ENCODE peak calls at places on chromosomes 2 and 18, in eight cellular contexts. One of them, this sample, is unnamed.

GRCh38 chr18:3873698-3874495 is 423.9 kb downstream of the TGIF1 start:
- DNase-seq in GM06990: no peak
- DNase-seq in AML-193: no peak
- DNase-seq in stimulated activated CD4-positive, alpha-beta T cell treated with anti-CD3 and anti-CD28 coated beads, Interleukin-4, amount 100 ng/mL, for 24 hours: no peak
- DNase-seq in HS-27A: no peak
- DNase-seq in activated T-helper 9 cell treated with anti-CD3 and anti-CD28 coated beads, Interleukin-2, amount 50 U/mL, for 16 hours: no peak
- DNase-seq in heart right ventricle: no peak
- DNase-seq in stimulated activated naive CD4-positive, alpha-beta T cell treated with Interleukin-2 at 50 U/mL for 16 hours: no peak
- DNase-seq in this sample: no peak

GRCh38 chr2:67221266-67221665 is 175.9 kb upstream of the ETAA1 start:
- DNase-seq in stimulated activated naive CD4-positive, alpha-beta T cell treated with Interleukin-2 at 50 U/mL for 16 hours: no peak
- DNase-seq in activated T-helper 9 cell treated with anti-CD3 and anti-CD28 coated beads, Interleukin-2, amount 50 U/mL, for 16 hours: no peak
- DNase-seq in HS-27A: no peak
- DNase-seq in AML-193: no peak
- DNase-seq in GM06990: no peak
- DNase-seq in heart right ventricle: no peak
- DNase-seq in stimulated activated CD4-positive, alpha-beta T cell treated with anti-CD3 and anti-CD28 coated beads, Interleukin-4, amount 100 ng/mL, for 24 hours: no peak
- DNase-seq in this sample: no peak

GRCh38 chr2:168684921-168685618 is 117.4 kb upstream of the NOSTRIN start:
- DNase-seq in AML-193: no peak
- DNase-seq in HS-27A: no peak
- DNase-seq in stimulated activated CD4-positive, alpha-beta T cell treated with anti-CD3 and anti-CD28 coated beads, Interleukin-4, amount 100 ng/mL, for 24 hours: no peak
- DNase-seq in heart right ventricle: no peak
- DNase-seq in GM06990: no peak
- DNase-seq in activated T-helper 9 cell treated with anti-CD3 and anti-CD28 coated beads, Interleukin-2, amount 50 U/mL, for 16 hours: no peak
- DNase-seq in stimulated activated naive CD4-positive, alpha-beta T cell treated with Interleukin-2 at 50 U/mL for 16 hours: no peak
- DNase-seq in this sample: no peak

GRCh38 chr18:75408554-75409506 is 18.7 kb downstream of the SMIM21 start:
- DNase-seq in HS-27A: peak; percentile 79
- DNase-seq in stimulated activated naive CD4-positive, alpha-beta T cell treated with Interleukin-2 at 50 U/mL for 16 hours: peak; percentile 25
- DNase-seq in AML-193: no peak
- DNase-seq in activated T-helper 9 cell treated with anti-CD3 and anti-CD28 coated beads, Interleukin-2, amount 50 U/mL, for 16 hours: no peak
- DNase-seq in GM06990: no peak
- DNase-seq in heart right ventricle: no peak
- DNase-seq in stimulated activated CD4-positive, alpha-beta T cell treated with anti-CD3 and anti-CD28 coated beads, Interleukin-4, amount 100 ng/mL, for 24 hours: peak; percentile 60
- DNase-seq in this sample: no peak

GRCh38 chr18:23058746-23059440 is 76.4 kb upstream of the CABLES1 start:
- DNase-seq in stimulated activated naive CD4-positive, alpha-beta T cell treated with Interleukin-2 at 50 U/mL for 16 hours: no peak
- DNase-seq in HS-27A: peak; percentile 22
- DNase-seq in stimulated activated CD4-positive, alpha-beta T cell treated with anti-CD3 and anti-CD28 coated beads, Interleukin-4, amount 100 ng/mL, for 24 hours: no peak
- DNase-seq in activated T-helper 9 cell treated with anti-CD3 and anti-CD28 coated beads, Interleukin-2, amount 50 U/mL, for 16 hours: no peak
- DNase-seq in AML-193: no peak
- DNase-seq in GM06990: no peak
- DNase-seq in heart right ventricle: no peak
- DNase-seq in this sample: no peak

GRCh38 chr2:42804338-42804737 is 12.0 kb upstream of the HAAO start:
- DNase-seq in stimulated activated CD4-positive, alpha-beta T cell treated with anti-CD3 and anti-CD28 coated beads, Interleukin-4, amount 100 ng/mL, for 24 hours: no peak
- DNase-seq in HS-27A: no peak
- DNase-seq in heart right ventricle: no peak
- DNase-seq in activated T-helper 9 cell treated with anti-CD3 and anti-CD28 coated beads, Interleukin-2, amount 50 U/mL, for 16 hours: no peak
- DNase-seq in stimulated activated naive CD4-positive, alpha-beta T cell treated with Interleukin-2 at 50 U/mL for 16 hours: no peak
- DNase-seq in AML-193: peak; percentile 96
- DNase-seq in GM06990: no peak
- DNase-seq in this sample: no peak

GRCh38 chr2:11744631-11745394 is 1.6 kb upstream of the LPIN1 start:
- DNase-seq in stimulated activated CD4-positive, alpha-beta T cell treated with anti-CD3 and anti-CD28 coated beads, Interleukin-4, amount 100 ng/mL, for 24 hours: no peak
- DNase-seq in stimulated activated naive CD4-positive, alpha-beta T cell treated with Interleukin-2 at 50 U/mL for 16 hours: no peak
- DNase-seq in heart right ventricle: no peak
- DNase-seq in GM06990: peak; percentile 57
- DNase-seq in HS-27A: peak; percentile 46
- DNase-seq in AML-193: no peak
- DNase-seq in activated T-helper 9 cell treated with anti-CD3 and anti-CD28 coated beads, Interleukin-2, amount 50 U/mL, for 16 hours: no peak
- DNase-seq in this sample: no peak

GRCh38 chr2:172596776-172597175 is 40.9 kb downstream of the PDK1 start:
- DNase-seq in AML-193: no peak
- DNase-seq in heart right ventricle: no peak
- DNase-seq in stimulated activated naive CD4-positive, alpha-beta T cell treated with Interleukin-2 at 50 U/mL for 16 hours: no peak
- DNase-seq in GM06990: peak; percentile 47
- DNase-seq in HS-27A: no peak
- DNase-seq in activated T-helper 9 cell treated with anti-CD3 and anti-CD28 coated beads, Interleukin-2, amount 50 U/mL, for 16 hours: no peak
- DNase-seq in stimulated activated CD4-positive, alpha-beta T cell treated with anti-CD3 and anti-CD28 coated beads, Interleukin-4, amount 100 ng/mL, for 24 hours: no peak
- DNase-seq in this sample: no peak

GRCh38 chr2:169415233-169415748 is 53.0 kb upstream of the LRP2 start:
- DNase-seq in stimulated activated naive CD4-positive, alpha-beta T cell treated with Interleukin-2 at 50 U/mL for 16 hours: no peak
- DNase-seq in HS-27A: no peak
- DNase-seq in activated T-helper 9 cell treated with anti-CD3 and anti-CD28 coated beads, Interleukin-2, amount 50 U/mL, for 16 hours: no peak
- DNase-seq in AML-193: peak; percentile 2
- DNase-seq in GM06990: no peak
- DNase-seq in stimulated activated CD4-positive, alpha-beta T cell treated with anti-CD3 and anti-CD28 coated beads, Interleukin-4, amount 100 ng/mL, for 24 hours: no peak
- DNase-seq in heart right ventricle: no peak
- DNase-seq in this sample: no peak

GRCh38 chr2:175205523-175205922 is 24.0 kb upstream of the ATP5MC3 start:
- DNase-seq in stimulated activated CD4-positive, alpha-beta T cell treated with anti-CD3 and anti-CD28 coated beads, Interleukin-4, amount 100 ng/mL, for 24 hours: no peak
- DNase-seq in activated T-helper 9 cell treated with anti-CD3 and anti-CD28 coated beads, Interleukin-2, amount 50 U/mL, for 16 hours: no peak
- DNase-seq in stimulated activated naive CD4-positive, alpha-beta T cell treated with Interleukin-2 at 50 U/mL for 16 hours: no peak
- DNase-seq in heart right ventricle: no peak
- DNase-seq in AML-193: no peak
- DNase-seq in GM06990: no peak
- DNase-seq in HS-27A: no peak
- DNase-seq in this sample: no peak

GRCh38 chr2:217573565-217573964 is 429.2 kb downstream of the TNS1 start:
- DNase-seq in AML-193: no peak
- DNase-seq in HS-27A: no peak
- DNase-seq in activated T-helper 9 cell treated with anti-CD3 and anti-CD28 coated beads, Interleukin-2, amount 50 U/mL, for 16 hours: no peak
- DNase-seq in heart right ventricle: no peak
- DNase-seq in GM06990: no peak
- DNase-seq in stimulated activated CD4-positive, alpha-beta T cell treated with anti-CD3 and anti-CD28 coated beads, Interleukin-4, amount 100 ng/mL, for 24 hours: no peak
- DNase-seq in stimulated activated naive CD4-positive, alpha-beta T cell treated with Interleukin-2 at 50 U/mL for 16 hours: no peak
- DNase-seq in this sample: no peak

GRCh38 chr2:8408560-8409460 is 273.0 kb upstream of the ID2 start:
- DNase-seq in HS-27A: no peak
- DNase-seq in AML-193: no peak
- DNase-seq in stimulated activated naive CD4-positive, alpha-beta T cell treated with Interleukin-2 at 50 U/mL for 16 hours: peak; percentile 80
- DNase-seq in heart right ventricle: no peak
- DNase-seq in stimulated activated CD4-positive, alpha-beta T cell treated with anti-CD3 and anti-CD28 coated beads, Interleukin-4, amount 100 ng/mL, for 24 hours: peak; percentile 83
- DNase-seq in GM06990: peak; percentile 87
- DNase-seq in activated T-helper 9 cell treated with anti-CD3 and anti-CD28 coated beads, Interleukin-2, amount 50 U/mL, for 16 hours: peak; percentile 63
- DNase-seq in this sample: no peak

GRCh38 chr2:119659601-119660342 is 19.2 kb upstream of the TMEM177 start:
- DNase-seq in stimulated activated CD4-positive, alpha-beta T cell treated with anti-CD3 and anti-CD28 coated beads, Interleukin-4, amount 100 ng/mL, for 24 hours: peak; percentile 45
- DNase-seq in heart right ventricle: no peak
- DNase-seq in GM06990: no peak
- DNase-seq in AML-193: peak; percentile 55
- DNase-seq in HS-27A: no peak
- DNase-seq in stimulated activated naive CD4-positive, alpha-beta T cell treated with Interleukin-2 at 50 U/mL for 16 hours: peak; percentile 8
- DNase-seq in activated T-helper 9 cell treated with anti-CD3 and anti-CD28 coated beads, Interleukin-2, amount 50 U/mL, for 16 hours: no peak
- DNase-seq in this sample: no peak

GRCh38 chr18:23248826-23249225 is 113.5 kb downstream of the CABLES1 start:
- DNase-seq in heart right ventricle: no peak
- DNase-seq in activated T-helper 9 cell treated with anti-CD3 and anti-CD28 coated beads, Interleukin-2, amount 50 U/mL, for 16 hours: no peak
- DNase-seq in stimulated activated naive CD4-positive, alpha-beta T cell treated with Interleukin-2 at 50 U/mL for 16 hours: no peak
- DNase-seq in AML-193: no peak
- DNase-seq in HS-27A: no peak
- DNase-seq in GM06990: no peak
- DNase-seq in stimulated activated CD4-positive, alpha-beta T cell treated with anti-CD3 and anti-CD28 coated beads, Interleukin-4, amount 100 ng/mL, for 24 hours: no peak
- DNase-seq in this sample: no peak

GRCh38 chr2:28663359-28663758 is 88.3 kb upstream of the PPP1CB start:
- DNase-seq in heart right ventricle: no peak
- DNase-seq in GM06990: no peak
- DNase-seq in HS-27A: no peak
- DNase-seq in stimulated activated CD4-positive, alpha-beta T cell treated with anti-CD3 and anti-CD28 coated beads, Interleukin-4, amount 100 ng/mL, for 24 hours: no peak
- DNase-seq in AML-193: no peak
- DNase-seq in stimulated activated naive CD4-positive, alpha-beta T cell treated with Interleukin-2 at 50 U/mL for 16 hours: no peak
- DNase-seq in activated T-helper 9 cell treated with anti-CD3 and anti-CD28 coated beads, Interleukin-2, amount 50 U/mL, for 16 hours: no peak
- DNase-seq in this sample: no peak

GRCh38 chr2:97950329-97951154 is 45.2 kb downstream of the TMEM131 start:
- DNase-seq in activated T-helper 9 cell treated with anti-CD3 and anti-CD28 coated beads, Interleukin-2, amount 50 U/mL, for 16 hours: no peak
- DNase-seq in stimulated activated CD4-positive, alpha-beta T cell treated with anti-CD3 and anti-CD28 coated beads, Interleukin-4, amount 100 ng/mL, for 24 hours: no peak
- DNase-seq in heart right ventricle: no peak
- DNase-seq in stimulated activated naive CD4-positive, alpha-beta T cell treated with Interleukin-2 at 50 U/mL for 16 hours: no peak
- DNase-seq in GM06990: no peak
- DNase-seq in AML-193: no peak
- DNase-seq in HS-27A: peak; percentile 74
- DNase-seq in this sample: no peak

GRCh38 chr18:68843467-68844089 is 45.7 kb downstream of the CCDC102B start:
- DNase-seq in AML-193: no peak
- DNase-seq in heart right ventricle: no peak
- DNase-seq in GM06990: no peak
- DNase-seq in activated T-helper 9 cell treated with anti-CD3 and anti-CD28 coated beads, Interleukin-2, amount 50 U/mL, for 16 hours: no peak
- DNase-seq in HS-27A: no peak
- DNase-seq in stimulated activated naive CD4-positive, alpha-beta T cell treated with Interleukin-2 at 50 U/mL for 16 hours: no peak
- DNase-seq in stimulated activated CD4-positive, alpha-beta T cell treated with anti-CD3 and anti-CD28 coated beads, Interleukin-4, amount 100 ng/mL, for 24 hours: no peak
- DNase-seq in this sample: no peak

GRCh38 chr2:21356076-21356856 is 232.5 kb downstream of the TDRD15 start:
- DNase-seq in heart right ventricle: no peak
- DNase-seq in HS-27A: no peak
- DNase-seq in GM06990: no peak
- DNase-seq in stimulated activated CD4-positive, alpha-beta T cell treated with anti-CD3 and anti-CD28 coated beads, Interleukin-4, amount 100 ng/mL, for 24 hours: no peak
- DNase-seq in activated T-helper 9 cell treated with anti-CD3 and anti-CD28 coated beads, Interleukin-2, amount 50 U/mL, for 16 hours: no peak
- DNase-seq in AML-193: no peak
- DNase-seq in stimulated activated naive CD4-positive, alpha-beta T cell treated with Interleukin-2 at 50 U/mL for 16 hours: no peak
- DNase-seq in this sample: no peak

GRCh38 chr2:190698895-190699294 is 50.0 kb downstream of the NAB1 start:
- DNase-seq in stimulated activated naive CD4-positive, alpha-beta T cell treated with Interleukin-2 at 50 U/mL for 16 hours: no peak
- DNase-seq in stimulated activated CD4-positive, alpha-beta T cell treated with anti-CD3 and anti-CD28 coated beads, Interleukin-4, amount 100 ng/mL, for 24 hours: no peak
- DNase-seq in HS-27A: no peak
- DNase-seq in activated T-helper 9 cell treated with anti-CD3 and anti-CD28 coated beads, Interleukin-2, amount 50 U/mL, for 16 hours: no peak
- DNase-seq in AML-193: no peak
- DNase-seq in GM06990: no peak
- DNase-seq in heart right ventricle: no peak
- DNase-seq in this sample: no peak

GRCh38 chr2:127884436-127884835 is 1.3 kb downstream of the AMMECR1L start:
- DNase-seq in AML-193: no peak
- DNase-seq in activated T-helper 9 cell treated with anti-CD3 and anti-CD28 coated beads, Interleukin-2, amount 50 U/mL, for 16 hours: no peak
- DNase-seq in GM06990: no peak
- DNase-seq in heart right ventricle: no peak
- DNase-seq in HS-27A: no peak
- DNase-seq in stimulated activated naive CD4-positive, alpha-beta T cell treated with Interleukin-2 at 50 U/mL for 16 hours: no peak
- DNase-seq in stimulated activated CD4-positive, alpha-beta T cell treated with anti-CD3 and anti-CD28 coated beads, Interleukin-4, amount 100 ng/mL, for 24 hours: no peak
- DNase-seq in this sample: no peak

GRCh38 chr18:69727912-69728572 is 219.6 kb downstream of the CD226 start:
- DNase-seq in stimulated activated naive CD4-positive, alpha-beta T cell treated with Interleukin-2 at 50 U/mL for 16 hours: no peak
- DNase-seq in AML-193: no peak
- DNase-seq in GM06990: no peak
- DNase-seq in heart right ventricle: no peak
- DNase-seq in stimulated activated CD4-positive, alpha-beta T cell treated with anti-CD3 and anti-CD28 coated beads, Interleukin-4, amount 100 ng/mL, for 24 hours: no peak
- DNase-seq in HS-27A: no peak
- DNase-seq in activated T-helper 9 cell treated with anti-CD3 and anti-CD28 coated beads, Interleukin-2, amount 50 U/mL, for 16 hours: no peak
- DNase-seq in this sample: no peak

GRCh38 chr2:127105656-127106456 is 1.1 kb downstream of the BIN1 start:
- DNase-seq in stimulated activated naive CD4-positive, alpha-beta T cell treated with Interleukin-2 at 50 U/mL for 16 hours: no peak
- DNase-seq in heart right ventricle: peak; percentile 47
- DNase-seq in GM06990: no peak
- DNase-seq in HS-27A: peak; percentile 47
- DNase-seq in activated T-helper 9 cell treated with anti-CD3 and anti-CD28 coated beads, Interleukin-2, amount 50 U/mL, for 16 hours: no peak
- DNase-seq in stimulated activated CD4-positive, alpha-beta T cell treated with anti-CD3 and anti-CD28 coated beads, Interleukin-4, amount 100 ng/mL, for 24 hours: no peak
- DNase-seq in AML-193: no peak
- DNase-seq in this sample: no peak

GRCh38 chr2:2325538-2325937 is 5.5 kb downstream of the MYT1L start:
- DNase-seq in activated T-helper 9 cell treated with anti-CD3 and anti-CD28 coated beads, Interleukin-2, amount 50 U/mL, for 16 hours: no peak
- DNase-seq in heart right ventricle: no peak
- DNase-seq in AML-193: no peak
- DNase-seq in stimulated activated CD4-positive, alpha-beta T cell treated with anti-CD3 and anti-CD28 coated beads, Interleukin-4, amount 100 ng/mL, for 24 hours: no peak
- DNase-seq in stimulated activated naive CD4-positive, alpha-beta T cell treated with Interleukin-2 at 50 U/mL for 16 hours: no peak
- DNase-seq in GM06990: no peak
- DNase-seq in HS-27A: no peak
- DNase-seq in this sample: no peak

GRCh38 chr2:102114290-102114721 is 28.2 kb upstream of the IL1R1 start:
- DNase-seq in heart right ventricle: no peak
- DNase-seq in HS-27A: peak; percentile 72
- DNase-seq in stimulated activated CD4-positive, alpha-beta T cell treated with anti-CD3 and anti-CD28 coated beads, Interleukin-4, amount 100 ng/mL, for 24 hours: peak; percentile 50
- DNase-seq in activated T-helper 9 cell treated with anti-CD3 and anti-CD28 coated beads, Interleukin-2, amount 50 U/mL, for 16 hours: no peak
- DNase-seq in AML-193: no peak
- DNase-seq in GM06990: no peak
- DNase-seq in stimulated activated naive CD4-positive, alpha-beta T cell treated with Interleukin-2 at 50 U/mL for 16 hours: peak; percentile 24
- DNase-seq in this sample: no peak

GRCh38 chr18:5890606-5891360 is 4.5 kb downstream of the TMEM200C start:
- DNase-seq in activated T-helper 9 cell treated with anti-CD3 and anti-CD28 coated beads, Interleukin-2, amount 50 U/mL, for 16 hours: no peak
- DNase-seq in AML-193: no peak
- DNase-seq in GM06990: peak; percentile 70
- DNase-seq in HS-27A: no peak
- DNase-seq in stimulated activated CD4-positive, alpha-beta T cell treated with anti-CD3 and anti-CD28 coated beads, Interleukin-4, amount 100 ng/mL, for 24 hours: peak; percentile 5
- DNase-seq in stimulated activated naive CD4-positive, alpha-beta T cell treated with Interleukin-2 at 50 U/mL for 16 hours: no peak
- DNase-seq in heart right ventricle: no peak
- DNase-seq in this sample: no peak

GRCh38 chr2:112272669-112273068 is 2.7 kb upstream of the ZC3H6 start:
- DNase-seq in HS-27A: no peak
- DNase-seq in AML-193: no peak
- DNase-seq in stimulated activated CD4-positive, alpha-beta T cell treated with anti-CD3 and anti-CD28 coated beads, Interleukin-4, amount 100 ng/mL, for 24 hours: no peak
- DNase-seq in stimulated activated naive CD4-positive, alpha-beta T cell treated with Interleukin-2 at 50 U/mL for 16 hours: no peak
- DNase-seq in activated T-helper 9 cell treated with anti-CD3 and anti-CD28 coated beads, Interleukin-2, amount 50 U/mL, for 16 hours: no peak
- DNase-seq in GM06990: no peak
- DNase-seq in heart right ventricle: no peak
- DNase-seq in this sample: no peak

GRCh38 chr2:236662231-236663160 is 92.9 kb downstream of the ACKR3 start:
- DNase-seq in HS-27A: no peak
- DNase-seq in activated T-helper 9 cell treated with anti-CD3 and anti-CD28 coated beads, Interleukin-2, amount 50 U/mL, for 16 hours: no peak
- DNase-seq in heart right ventricle: no peak
- DNase-seq in stimulated activated CD4-positive, alpha-beta T cell treated with anti-CD3 and anti-CD28 coated beads, Interleukin-4, amount 100 ng/mL, for 24 hours: no peak
- DNase-seq in stimulated activated naive CD4-positive, alpha-beta T cell treated with Interleukin-2 at 50 U/mL for 16 hours: no peak
- DNase-seq in GM06990: no peak
- DNase-seq in AML-193: no peak
- DNase-seq in this sample: no peak

GRCh38 chr2:216221806-216222205 is 112.7 kb downstream of the XRCC5 start:
- DNase-seq in HS-27A: no peak
- DNase-seq in GM06990: no peak
- DNase-seq in AML-193: no peak
- DNase-seq in heart right ventricle: no peak
- DNase-seq in activated T-helper 9 cell treated with anti-CD3 and anti-CD28 coated beads, Interleukin-2, amount 50 U/mL, for 16 hours: no peak
- DNase-seq in stimulated activated CD4-positive, alpha-beta T cell treated with anti-CD3 and anti-CD28 coated beads, Interleukin-4, amount 100 ng/mL, for 24 hours: no peak
- DNase-seq in stimulated activated naive CD4-positive, alpha-beta T cell treated with Interleukin-2 at 50 U/mL for 16 hours: no peak
- DNase-seq in this sample: no peak

GRCh38 chr2:234165421-234165820 is 114.9 kb downstream of the SPP2 start:
- DNase-seq in activated T-helper 9 cell treated with anti-CD3 and anti-CD28 coated beads, Interleukin-2, amount 50 U/mL, for 16 hours: no peak
- DNase-seq in stimulated activated CD4-positive, alpha-beta T cell treated with anti-CD3 and anti-CD28 coated beads, Interleukin-4, amount 100 ng/mL, for 24 hours: no peak
- DNase-seq in GM06990: no peak
- DNase-seq in AML-193: no peak
- DNase-seq in stimulated activated naive CD4-positive, alpha-beta T cell treated with Interleukin-2 at 50 U/mL for 16 hours: no peak
- DNase-seq in heart right ventricle: no peak
- DNase-seq in HS-27A: peak; percentile 15
- DNase-seq in this sample: no peak

GRCh38 chr2:41990688-41991087 is 57.1 kb upstream of the PKDCC start:
- DNase-seq in AML-193: no peak
- DNase-seq in GM06990: no peak
- DNase-seq in stimulated activated naive CD4-positive, alpha-beta T cell treated with Interleukin-2 at 50 U/mL for 16 hours: no peak
- DNase-seq in stimulated activated CD4-positive, alpha-beta T cell treated with anti-CD3 and anti-CD28 coated beads, Interleukin-4, amount 100 ng/mL, for 24 hours: no peak
- DNase-seq in HS-27A: no peak
- DNase-seq in activated T-helper 9 cell treated with anti-CD3 and anti-CD28 coated beads, Interleukin-2, amount 50 U/mL, for 16 hours: no peak
- DNase-seq in heart right ventricle: no peak
- DNase-seq in this sample: no peak

This sample was measured in T follicular helper cell.